ENCODE peak calls at places on chromosomes 12 and 14, in nine cellular contexts. X, U, N, H, M, I, V, D and Z are unnamed samples.

GRCh38 chr14:91330111-91330696 is 85.7 kb upstream of the GPR68 start:
- DNase-seq in X (no peak), U (no peak), N (no peak), H (no peak), M (no peak), I (no peak), V (peak), D (no peak), Z (no peak)

GRCh38 chr14:71592361-71592760 is 339.9 kb upstream of the RGS6 start:
- DNase-seq in X (no peak), U (no peak), N (no peak), H (no peak), M (no peak), I (no peak), V (no peak), D (no peak), Z (no peak)

GRCh38 chr14:24122971-24123370 is 7.5 kb upstream of the FITM1 start:
- DNase-seq in X (no peak), U (no peak), N (no peak), H (no peak), M (no peak), I (no peak), V (no peak), D (no peak), Z (no peak)

GRCh38 chr12:60995256-60995825 is 1264.9 kb upstream of the USP15 start:
- DNase-seq in X (no peak), U (no peak), N (no peak), H (no peak), M (no peak), I (no peak), V (no peak), D (no peak), Z (no peak)

GRCh38 chr14:79018846-79019245 is 848.7 kb downstream of the NRXN3 start:
- DNase-seq in X (no peak), U (peak), N (no peak), H (no peak), M (no peak), I (peak), V (no peak), D (no peak), Z (no peak)

GRCh38 chr14:22982477-22983245 is at the start of gene AJUBA:
- DNase-seq in X (peak), U (peak), N (peak), H (peak), M (peak), I (peak), V (peak), D (peak), Z (peak)

GRCh38 chr14:70887207-70888150 is 19.8 kb upstream of the PCNX1 start:
- DNase-seq in X (peak), U (peak), N (peak), H (no peak), M (no peak), I (peak), V (no peak), D (no peak), Z (peak)

GRCh38 chr12:105466901-105467598 is 136.6 kb downstream of the C12orf75 start:
- DNase-seq in X (no peak), U (no peak), N (no peak), H (no peak), M (no peak), I (no peak), V (no peak), D (no peak), Z (no peak)

GRCh38 chr12:93707836-93708235 is 30.7 kb downstream of the CRADD start:
- DNase-seq in X (peak), U (peak), N (no peak), H (no peak), M (no peak), I (no peak), V (no peak), D (no peak), Z (no peak)

GRCh38 chr12:57614178-57614947 is 3.1 kb downstream of the ARHGEF25 start:
- DNase-seq in X (peak), U (no peak), N (peak), H (no peak), M (peak), I (peak), V (no peak), D (peak), Z (no peak)

DNA sequence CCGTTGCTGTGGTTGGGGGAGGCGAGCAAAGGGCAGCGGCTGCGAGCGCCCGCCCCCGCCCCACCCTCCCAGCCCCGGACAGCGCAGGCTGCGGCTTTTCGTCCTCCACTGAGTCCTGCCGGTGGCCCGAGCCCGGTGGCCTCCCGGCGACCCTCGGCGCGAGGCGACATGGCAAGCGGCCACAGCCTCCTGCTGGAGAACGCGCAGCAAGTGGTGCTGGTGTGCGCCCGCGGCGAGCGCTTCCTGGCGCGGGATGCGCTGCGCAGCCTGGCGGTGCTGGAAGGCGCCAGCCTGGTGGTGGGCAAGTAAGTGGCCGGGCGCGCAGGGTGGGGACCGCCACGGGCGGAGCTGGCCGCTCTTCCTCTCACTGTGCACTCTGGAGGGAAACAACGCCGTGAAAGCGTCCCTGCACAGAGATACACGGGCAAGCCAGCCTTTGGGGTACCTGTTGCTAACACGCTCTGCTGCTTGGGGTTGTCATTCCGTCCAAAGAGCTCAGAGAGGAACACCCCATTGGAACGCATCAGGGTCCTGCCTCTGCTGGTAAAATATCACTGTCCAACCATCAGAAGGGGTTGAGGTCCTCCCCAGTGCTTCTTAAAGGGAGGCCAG is at the start of gene AMDHD1:
- DNase-seq in X (peak), U (peak), N (peak), H (peak), M (peak), I (peak), V (peak), D (peak), Z (no peak)
- TF ChIP-seq CTCF in X (peak), U (peak), N (peak), H (peak), M (no peak), I (peak), V (no peak), D (no peak), Z (peak)

DNA sequence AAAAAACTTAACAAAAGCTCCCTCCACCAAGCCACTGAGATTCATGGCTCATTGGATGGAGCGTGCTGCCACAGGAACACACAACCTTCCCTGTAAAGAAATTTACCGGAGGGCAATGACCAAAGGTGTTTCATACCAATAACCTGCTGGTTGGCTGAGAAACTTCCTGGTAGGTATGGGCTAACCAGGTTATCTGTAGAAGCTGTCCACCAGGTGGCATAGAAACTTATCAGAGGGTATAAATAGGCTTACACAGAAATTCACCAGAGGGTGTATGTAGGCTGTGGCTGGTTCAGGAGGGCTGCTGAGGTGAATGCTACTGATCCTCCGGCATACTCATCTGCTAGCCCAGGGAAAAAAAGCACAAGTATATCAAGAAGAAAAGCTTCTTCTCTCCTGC is 27.1 kb upstream of the MTERF2 start:
- DNase-seq in X (peak), U (no peak), N (peak), H (no peak), M (no peak), I (no peak), V (no peak), D (no peak), Z (no peak)
- TF ChIP-seq CTCF in X (peak), U (no peak), N (no peak), H (no peak), M (no peak), I (no peak), V (peak), D (no peak), Z (no peak)

DNA sequence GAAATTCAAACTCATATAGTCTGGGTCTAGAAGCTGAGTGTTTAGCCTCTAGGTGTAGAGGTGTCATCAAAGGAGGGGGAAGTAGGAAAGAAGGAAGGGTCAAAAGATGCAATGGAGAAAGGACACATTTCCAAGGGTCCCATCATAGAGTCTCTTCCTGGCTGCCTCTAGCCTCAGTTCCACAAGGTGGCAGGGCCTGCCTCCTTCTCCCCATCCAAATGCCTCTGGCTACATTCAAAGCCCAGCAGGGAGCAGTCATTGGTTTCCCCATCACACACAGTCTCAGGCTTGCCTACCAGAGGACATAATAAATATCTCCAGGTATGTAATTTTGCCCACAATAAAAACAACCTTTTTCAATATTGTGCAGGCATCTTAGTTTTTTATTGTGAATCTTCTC is 2.1 kb upstream of the CCT2 start:
- DNase-seq in X (peak), U (no peak), N (no peak), H (no peak), M (no peak), I (no peak), V (no peak), D (no peak), Z (no peak)
- TF ChIP-seq CTCF in X (no peak), U (no peak), N (no peak), H (no peak), M (no peak), I (no peak), V (no peak), D (no peak), Z (no peak)

DNA sequence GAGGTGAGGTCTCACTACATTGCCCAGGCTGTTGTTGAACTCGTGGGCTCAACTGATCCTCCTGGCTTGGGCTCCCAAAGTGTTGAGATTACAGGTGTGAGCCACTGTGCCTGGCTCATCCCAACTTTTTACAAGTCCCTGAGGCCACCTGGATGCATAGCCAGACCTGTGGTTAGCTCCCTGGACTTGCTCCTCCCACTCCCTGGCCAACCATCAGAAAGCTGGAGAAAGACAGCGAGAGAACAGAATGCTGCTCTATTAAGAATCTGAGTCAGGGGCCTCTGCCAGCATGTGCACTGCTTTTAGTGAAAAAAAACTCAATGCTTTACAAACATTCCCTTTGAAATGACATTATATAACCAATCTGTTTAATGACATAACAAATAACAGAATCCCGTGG is 78.2 kb downstream of the RBM19 start:
- DNase-seq in X (no peak), U (no peak), N (no peak), H (no peak), M (no peak), I (no peak), V (no peak), D (no peak), Z (no peak)
- TF ChIP-seq CTCF in X (no peak), U (no peak), N (no peak), H (no peak), M (no peak), I (no peak), V (no peak), D (no peak), Z (no peak)

GRCh38 chr14:94355191-94355794 is 32.2 kb upstream of the SERPINA6 start:
- DNase-seq in X (no peak), U (peak), N (no peak), H (peak), M (no peak), I (peak), V (peak), D (peak), Z (peak)
- TF ChIP-seq CTCF in X (no peak), U (peak), N (peak), H (peak), M (peak), I (peak), V (peak), D (no peak), Z (peak)

GRCh38 chr12:125983094-125983783 is 918.0 kb downstream of the AACS start:
- DNase-seq in X (peak), U (no peak), N (no peak), H (no peak), M (peak), I (peak), V (no peak), D (no peak), Z (no peak)

GRCh38 chr12:125989716-125990115 is 924.5 kb downstream of the AACS start:
- DNase-seq in X (no peak), U (no peak), N (no peak), H (no peak), M (no peak), I (no peak), V (no peak), D (no peak), Z (no peak)

GRCh38 chr12:125983784-125984510 is 918.7 kb downstream of the AACS start:
- DNase-seq in X (no peak), U (no peak), N (no peak), H (no peak), M (peak), I (no peak), V (no peak), D (no peak), Z (no peak)

GRCh38 chr12:125988545-125988944 is 923.3 kb downstream of the AACS start:
- DNase-seq in X (peak), U (no peak), N (no peak), H (no peak), M (no peak), I (no peak), V (no peak), D (no peak), Z (no peak)
- TF ChIP-seq CTCF in X (no peak), U (no peak), N (no peak), H (no peak), M (no peak), I (no peak), V (no peak), D (no peak), Z (no peak)

GRCh38 chr14:89620436-89620835 is 203.4 kb upstream of the FOXN3 start:
- DNase-seq in X (no peak), U (no peak), N (no peak), H (no peak), M (no peak), I (no peak), V (no peak), D (no peak), Z (no peak)

GRCh38 chr14:89619616-89620273 is 202.7 kb upstream of the FOXN3 start:
- DNase-seq in X (no peak), U (no peak), N (no peak), H (no peak), M (no peak), I (peak), V (no peak), D (no peak), Z (no peak)

GRCh38 chr14:89617471-89618291 is 200.6 kb upstream of the FOXN3 start:
- DNase-seq in X (peak), U (peak), N (peak), H (peak), M (peak), I (peak), V (no peak), D (peak), Z (no peak)

GRCh38 chr14:89618309-89618708 is 201.3 kb upstream of the FOXN3 start:
- DNase-seq in X (peak), U (no peak), N (peak), H (no peak), M (no peak), I (peak), V (no peak), D (no peak), Z (no peak)

DNA sequence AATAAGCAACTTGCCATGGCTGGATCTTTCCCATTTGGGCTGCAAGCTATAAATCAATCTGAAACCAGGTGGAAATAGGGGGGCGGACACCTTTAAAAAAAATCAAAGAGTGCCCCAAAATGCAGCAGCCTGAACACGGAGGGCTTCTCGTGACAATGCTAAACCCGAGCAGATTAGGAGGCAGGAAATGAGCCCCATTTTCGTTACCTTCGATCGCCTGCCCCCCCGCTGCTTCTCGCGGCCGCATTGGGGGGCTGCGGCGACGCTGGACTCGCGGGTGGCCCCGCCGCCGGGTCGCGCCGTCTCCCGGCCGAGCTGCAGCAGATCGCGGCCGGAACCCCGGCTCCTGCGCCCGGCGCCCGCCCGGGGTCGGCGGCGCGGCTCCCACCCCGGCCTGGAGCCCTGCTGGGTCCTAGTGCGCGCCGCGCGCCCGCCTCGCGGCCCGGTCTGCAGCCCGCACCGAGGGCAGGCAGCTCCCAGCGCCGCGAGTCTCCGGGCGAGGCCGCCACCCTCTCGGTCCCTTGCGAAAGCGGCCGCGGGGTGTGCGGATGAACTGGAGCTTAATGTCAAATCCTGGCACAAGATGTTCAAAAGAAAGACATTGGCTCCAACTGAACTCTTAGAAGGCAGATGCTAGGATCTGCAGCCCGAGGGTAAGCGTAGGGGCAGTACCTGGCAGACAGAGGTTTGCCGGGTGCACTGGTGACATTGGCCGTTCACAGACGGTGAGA is 202.0 kb upstream of the FOXN3 start:
- DNase-seq in X (peak), U (peak), N (peak), H (peak), M (peak), I (peak), V (peak), D (peak), Z (no peak)
- TF ChIP-seq CTCF in X (no peak), U (no peak), N (no peak), H (no peak), M (no peak), I (no peak), V (no peak), D (no peak), Z (no peak)

GRCh38 chr12:53327435-53328042 is 6.1 kb upstream of the AAAS start:
- DNase-seq in X (peak), U (no peak), N (no peak), H (no peak), M (no peak), I (peak), V (no peak), D (no peak), Z (no peak)
- TF ChIP-seq CTCF in X (peak), U (peak), N (peak), H (no peak), M (peak), I (peak), V (peak), D (no peak), Z (peak)